ENCODE peak calls at places on chromosomes 4 and X, in eight cellular contexts. J, K, C, N, E, I, O and Q are unnamed samples.

GRCh38 chr4:3660086-3660927 is 105.9 kb upstream of the ADRA2C start:
- DNase-seq in J (no peak), K (peak; percentile 75), C (no peak), N (peak; percentile 55), E (no peak), I (no peak), O (no peak), Q (no peak)

GRCh38 chr4:54063224-54063623 is 1.2 kb downstream of the CHIC2 start:
- DNase-seq in J (no peak), K (no peak), C (peak; percentile 22), N (no peak), E (no peak), I (no peak), O (no peak), Q (no peak)

GRCh38 chr4:2790583-2791517 is 2.0 kb upstream of the SH3BP2 start:
- DNase-seq in J (no peak), K (no peak), C (no peak), N (no peak), E (no peak), I (no peak), O (no peak), Q (no peak)

GRCh38 chr4:168794881-168795280 is 215.2 kb downstream of the CBR4 start:
- DNase-seq in J (no peak), K (no peak), C (no peak), N (no peak), E (no peak), I (no peak), O (no peak), Q (no peak)

GRCh38 chr4:147326581-147326980 is 154.3 kb upstream of the EDNRA start:
- DNase-seq in J (no peak), K (no peak), C (no peak), N (no peak), E (no peak), I (no peak), O (no peak), Q (no peak)

GRCh38 chrX:23332101-23332887 is 2.4 kb upstream of the PTCHD1 start:
- DNase-seq in J (no peak), K (peak; percentile 29), C (no peak), N (no peak), E (no peak), I (no peak), O (no peak), Q (no peak)

GRCh38 chr4:189436207-189436606 is 504.5 kb upstream of the FRG1 start:
- DNase-seq in J (no peak), K (peak; percentile 14), C (no peak), N (no peak), E (no peak), I (no peak), O (no peak), Q (no peak)

GRCh38 chrX:40827331-40827730 is 92.0 kb upstream of the MED14 start:
- DNase-seq in J (no peak), K (no peak), C (no peak), N (no peak), E (no peak), I (no peak), O (no peak), Q (peak; percentile 94)

GRCh38 chr4:105996845-105997244 is 101.6 kb downstream of the NPNT start:
- DNase-seq in J (no peak), K (no peak), C (no peak), N (no peak), E (no peak), I (no peak), O (no peak), Q (no peak)

GRCh38 chr4:17817027-17817426 is 6.2 kb downstream of the NCAPG start:
- DNase-seq in J (no peak), K (peak; percentile 45), C (peak; percentile 52), N (no peak), E (no peak), I (no peak), O (peak; percentile 46), Q (peak; percentile 57)

GRCh38 chrX:110732274-110732673 is 63.3 kb downstream of the CHRDL1 start:
- DNase-seq in J (no peak), K (no peak), C (no peak), N (no peak), E (no peak), I (no peak), O (no peak), Q (no peak)

GRCh38 chrX:39196192-39197102 is 395.2 kb downstream of the MID1IP1 start:
- DNase-seq in J (peak; percentile 11), K (no peak), C (peak; percentile 44), N (no peak), E (no peak), I (peak; percentile 9), O (peak; percentile 89), Q (no peak)

GRCh38 chr4:4259484-4260100 is 11.6 kb upstream of the TMEM128 start:
- DNase-seq in J (no peak), K (no peak), C (no peak), N (no peak), E (no peak), I (no peak), O (no peak), Q (no peak)

GRCh38 chr4:72887152-72887551 is 182.4 kb downstream of the COX18 start:
- DNase-seq in J (no peak), K (no peak), C (no peak), N (no peak), E (no peak), I (no peak), O (no peak), Q (no peak)

GRCh38 chr4:1409079-1409805 is 3.0 kb upstream of the NKX1-1 start:
- DNase-seq in J (no peak), K (no peak), C (no peak), N (peak; percentile 20), E (no peak), I (no peak), O (no peak), Q (no peak)

GRCh38 chrX:3963980-3964379 is 250.5 kb upstream of the PRKX start:
- DNase-seq in J (no peak), K (no peak), C (no peak), N (no peak), E (no peak), I (no peak), O (no peak), Q (no peak)

GRCh38 chr4:87865960-87866598 is 33.3 kb downstream of the MEPE start:
- DNase-seq in J (no peak), K (peak; percentile 11), C (no peak), N (no peak), E (no peak), I (no peak), O (peak; percentile 38), Q (no peak)

GRCh38 chr4:53712326-53712725 is 121.0 kb upstream of the LNX1 start:
- DNase-seq in J (no peak), K (no peak), C (no peak), N (no peak), E (no peak), I (no peak), O (no peak), Q (no peak)

GRCh38 chrX:24396236-24396929 is 35.9 kb downstream of the SUPT20HL1 start:
- DNase-seq in J (no peak), K (no peak), C (no peak), N (no peak), E (no peak), I (no peak), O (peak; percentile 44), Q (no peak)

GRCh38 chr4:74268643-74269042 is 39.6 kb upstream of the EPGN start:
- DNase-seq in J (no peak), K (no peak), C (no peak), N (no peak), E (no peak), I (no peak), O (no peak), Q (no peak)

GRCh38 chrX:103362504-103362903 is 6.2 kb downstream of the TCEAL9 start:
- DNase-seq in J (no peak), K (no peak), C (no peak), N (no peak), E (no peak), I (no peak), O (no peak), Q (peak; percentile 22)